ENCODE peak calls at places on chromosomes 6 and 20, in ten cellular contexts. One of them, this sample, is unnamed.

GRCh38 chr6:6362051-6362450 is 41.6 kb upstream of the F13A1 start:
- DNase-seq in Caco-2: no peak
- DNase-seq in lower lobe of right lung: no peak
- DNase-seq in WTC11: no peak
- DNase-seq in type B pancreatic cell: no peak
- DNase-seq in left lung: no peak
- DNase-seq in nephron progenitor cell: no peak
- DNase-seq in heart left ventricle: no peak
- DNase-seq in uterus: no peak
- DNase-seq in A549: no peak
- DNase-seq in this sample: no peak

GRCh38 chr6:85482206-85483040 is 32.5 kb downstream of the NT5E start:
- DNase-seq in Caco-2: no peak
- DNase-seq in type B pancreatic cell: no peak
- DNase-seq in WTC11: no peak
- DNase-seq in lower lobe of right lung: no peak
- DNase-seq in nephron progenitor cell: no peak
- DNase-seq in uterus: peak
- DNase-seq in A549: no peak
- DNase-seq in heart left ventricle: no peak
- DNase-seq in left lung: no peak
- DNase-seq in this sample: no peak

GRCh38 chr20:57638173-57638894 is 18.1 kb upstream of the ZBP1 start:
- DNase-seq in heart left ventricle: no peak
- DNase-seq in A549: peak
- DNase-seq in WTC11: no peak
- DNase-seq in left lung: no peak
- DNase-seq in nephron progenitor cell: no peak
- DNase-seq in uterus: no peak
- DNase-seq in Caco-2: peak
- DNase-seq in type B pancreatic cell: no peak
- DNase-seq in lower lobe of right lung: peak
- DNase-seq in this sample: no peak

GRCh38 chr20:48704761-48705160 is 123.0 kb downstream of the PREX1 start:
- DNase-seq in lower lobe of right lung: no peak
- DNase-seq in heart left ventricle: no peak
- DNase-seq in WTC11: no peak
- DNase-seq in A549: no peak
- DNase-seq in uterus: no peak
- DNase-seq in left lung: no peak
- DNase-seq in nephron progenitor cell: no peak
- DNase-seq in type B pancreatic cell: no peak
- DNase-seq in Caco-2: no peak
- DNase-seq in this sample: no peak

GRCh38 chr6:168229368-168229752 is 90.2 kb downstream of the DACT2 start:
- DNase-seq in heart left ventricle: no peak
- DNase-seq in lower lobe of right lung: no peak
- DNase-seq in Caco-2: no peak
- DNase-seq in left lung: no peak
- DNase-seq in nephron progenitor cell: no peak
- DNase-seq in type B pancreatic cell: no peak
- DNase-seq in A549: no peak
- DNase-seq in uterus: no peak
- DNase-seq in WTC11: no peak
- DNase-seq in this sample: no peak

GRCh38 chr6:145076110-145076841 is 659.0 kb downstream of the EPM2A start:
- DNase-seq in WTC11: no peak
- DNase-seq in heart left ventricle: no peak
- DNase-seq in Caco-2: no peak
- DNase-seq in nephron progenitor cell: no peak
- DNase-seq in type B pancreatic cell: no peak
- DNase-seq in lower lobe of right lung: no peak
- DNase-seq in A549: no peak
- DNase-seq in left lung: peak
- DNase-seq in uterus: no peak
- DNase-seq in this sample: no peak

GRCh38 chr20:49486064-49486463 is 3.6 kb upstream of the KCNB1 start:
- DNase-seq in type B pancreatic cell: no peak
- DNase-seq in A549: no peak
- DNase-seq in nephron progenitor cell: no peak
- DNase-seq in WTC11: no peak
- DNase-seq in heart left ventricle: no peak
- DNase-seq in Caco-2: no peak
- DNase-seq in lower lobe of right lung: no peak
- DNase-seq in uterus: no peak
- DNase-seq in left lung: no peak
- DNase-seq in this sample: no peak

GRCh38 chr6:36428911-36429310 is 13.7 kb downstream of the PXT1 start:
- DNase-seq in left lung: no peak
- DNase-seq in A549: no peak
- DNase-seq in type B pancreatic cell: no peak
- DNase-seq in Caco-2: no peak
- DNase-seq in heart left ventricle: no peak
- DNase-seq in uterus: no peak
- DNase-seq in lower lobe of right lung: no peak
- DNase-seq in nephron progenitor cell: no peak
- DNase-seq in WTC11: no peak
- DNase-seq in this sample: no peak

DNA sequence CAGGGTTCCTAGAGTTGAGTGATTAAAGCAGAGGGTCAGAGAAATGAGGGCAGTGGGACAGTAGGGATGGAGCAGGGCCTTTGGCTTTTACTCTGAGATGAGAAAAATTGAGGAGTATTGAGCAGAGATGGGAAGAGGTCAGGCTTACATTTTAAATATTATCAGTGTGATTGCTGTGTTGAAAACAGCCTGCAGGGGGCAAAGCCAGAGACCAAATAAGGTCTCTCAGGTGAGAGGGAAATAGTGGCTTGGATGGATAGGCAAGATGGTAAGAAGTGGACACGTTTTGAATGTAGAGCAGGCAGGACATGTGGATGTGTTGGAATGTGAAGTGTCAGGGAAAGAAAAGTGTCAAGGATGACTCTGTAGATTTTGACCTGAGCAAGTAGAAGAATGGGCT is 105.0 kb upstream of the MAP3K7 start:
- DNase-seq in heart left ventricle: no peak
- DNase-seq in uterus: no peak
- DNase-seq in Caco-2: no peak
- DNase-seq in type B pancreatic cell: no peak
- DNase-seq in A549: no peak
- DNase-seq in WTC11: peak
- DNase-seq in left lung: no peak
- DNase-seq in nephron progenitor cell: no peak
- DNase-seq in lower lobe of right lung: no peak
- DNase-seq in this sample: no peak
- TF ChIP-seq CTCF in heart left ventricle: no peak
- TF ChIP-seq CTCF in uterus: no peak
- TF ChIP-seq CTCF in Caco-2: peak
- TF ChIP-seq CTCF in type B pancreatic cell: peak
- TF ChIP-seq CTCF in A549: no peak
- TF ChIP-seq CTCF in WTC11: peak
- TF ChIP-seq CTCF in left lung: no peak
- TF ChIP-seq CTCF in nephron progenitor cell: peak
- TF ChIP-seq CTCF in lower lobe of right lung: no peak
- TF ChIP-seq CTCF in this sample: peak

GRCh38 chr6:95128439-95128838 is 448.9 kb upstream of the MANEA start:
- DNase-seq in heart left ventricle: no peak
- DNase-seq in lower lobe of right lung: no peak
- DNase-seq in type B pancreatic cell: no peak
- DNase-seq in nephron progenitor cell: no peak
- DNase-seq in A549: no peak
- DNase-seq in left lung: no peak
- DNase-seq in uterus: no peak
- DNase-seq in Caco-2: no peak
- DNase-seq in WTC11: no peak
- DNase-seq in this sample: no peak

GRCh38 chr6:95133578-95133977 is 443.8 kb upstream of the MANEA start:
- DNase-seq in Caco-2: no peak
- DNase-seq in left lung: no peak
- DNase-seq in A549: peak
- DNase-seq in lower lobe of right lung: no peak
- DNase-seq in WTC11: no peak
- DNase-seq in heart left ventricle: no peak
- DNase-seq in uterus: no peak
- DNase-seq in nephron progenitor cell: no peak
- DNase-seq in type B pancreatic cell: no peak
- DNase-seq in this sample: no peak
- TF ChIP-seq CTCF in Caco-2: peak
- TF ChIP-seq CTCF in left lung: no peak
- TF ChIP-seq CTCF in A549: no peak
- TF ChIP-seq CTCF in lower lobe of right lung: no peak
- TF ChIP-seq CTCF in WTC11: no peak
- TF ChIP-seq CTCF in heart left ventricle: no peak
- TF ChIP-seq CTCF in uterus: no peak
- TF ChIP-seq CTCF in nephron progenitor cell: no peak
- TF ChIP-seq CTCF in type B pancreatic cell: peak
- TF ChIP-seq CTCF in this sample: peak

GRCh38 chr20:5190444-5190843 is 63.6 kb downstream of the CDS2 start:
- DNase-seq in A549: no peak
- DNase-seq in Caco-2: no peak
- DNase-seq in WTC11: no peak
- DNase-seq in nephron progenitor cell: no peak
- DNase-seq in heart left ventricle: no peak
- DNase-seq in type B pancreatic cell: no peak
- DNase-seq in left lung: no peak
- DNase-seq in lower lobe of right lung: no peak
- DNase-seq in uterus: no peak
- DNase-seq in this sample: no peak

GRCh38 chr20:5195655-5196054 is 68.8 kb downstream of the CDS2 start:
- DNase-seq in left lung: no peak
- DNase-seq in A549: no peak
- DNase-seq in type B pancreatic cell: no peak
- DNase-seq in nephron progenitor cell: no peak
- DNase-seq in Caco-2: no peak
- DNase-seq in WTC11: no peak
- DNase-seq in uterus: no peak
- DNase-seq in heart left ventricle: no peak
- DNase-seq in lower lobe of right lung: no peak
- DNase-seq in this sample: no peak

GRCh38 chr20:5191829-5192569 is 65.2 kb downstream of the CDS2 start:
- DNase-seq in uterus: peak
- DNase-seq in WTC11: peak
- DNase-seq in Caco-2: no peak
- DNase-seq in A549: peak
- DNase-seq in left lung: no peak
- DNase-seq in lower lobe of right lung: no peak
- DNase-seq in heart left ventricle: no peak
- DNase-seq in nephron progenitor cell: peak
- DNase-seq in type B pancreatic cell: no peak
- DNase-seq in this sample: no peak

GRCh38 chr20:5189917-5190316 is 63.1 kb downstream of the CDS2 start:
- DNase-seq in uterus: no peak
- DNase-seq in nephron progenitor cell: no peak
- DNase-seq in Caco-2: no peak
- DNase-seq in type B pancreatic cell: no peak
- DNase-seq in A549: no peak
- DNase-seq in left lung: no peak
- DNase-seq in lower lobe of right lung: no peak
- DNase-seq in WTC11: no peak
- DNase-seq in heart left ventricle: no peak
- DNase-seq in this sample: no peak

DNA sequence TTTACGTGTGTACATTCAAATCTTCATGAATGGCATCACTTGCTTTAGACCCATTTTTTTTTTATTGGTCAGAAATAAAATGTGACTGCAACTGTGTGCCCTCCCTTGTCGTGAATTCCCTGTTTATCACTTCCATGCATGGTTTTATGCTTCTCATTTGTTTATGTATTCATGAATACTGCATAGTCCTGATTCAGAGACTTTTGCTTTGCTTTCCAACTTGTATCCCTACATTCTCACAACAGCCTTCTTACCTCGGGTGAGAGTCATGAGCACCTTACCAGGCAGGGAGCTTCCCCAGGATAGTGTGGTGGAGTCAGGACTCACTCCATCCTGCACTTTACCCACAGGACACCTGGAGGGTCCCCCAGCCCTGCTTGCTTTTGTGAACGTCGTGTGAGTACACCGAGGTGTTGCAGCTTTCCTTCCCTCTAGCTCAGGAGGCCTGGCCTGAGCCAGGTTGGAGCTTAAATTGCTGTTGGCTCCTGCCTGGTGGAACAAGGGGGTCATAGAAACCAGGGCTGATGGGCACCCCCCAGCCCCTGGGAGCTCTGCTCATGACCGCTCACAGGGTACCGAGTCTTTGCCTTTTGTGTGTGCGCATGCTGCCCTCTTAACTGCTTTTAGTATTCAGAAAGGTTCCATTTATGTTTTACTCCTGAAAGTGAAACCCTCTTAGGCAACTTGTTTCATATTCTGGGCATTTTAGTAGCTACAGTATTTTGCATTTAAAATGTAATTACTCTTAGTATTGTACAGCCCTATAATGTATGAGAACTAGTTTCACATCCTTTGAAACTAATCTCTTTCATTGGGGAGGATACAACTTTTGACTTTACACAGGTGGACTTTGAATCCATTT is 66.0 kb downstream of the CDS2 start:
- DNase-seq in left lung: no peak
- DNase-seq in uterus: no peak
- DNase-seq in Caco-2: no peak
- DNase-seq in WTC11: no peak
- DNase-seq in lower lobe of right lung: no peak
- DNase-seq in heart left ventricle: no peak
- DNase-seq in nephron progenitor cell: no peak
- DNase-seq in type B pancreatic cell: no peak
- DNase-seq in A549: no peak
- DNase-seq in this sample: no peak
- TF ChIP-seq CTCF in left lung: no peak
- TF ChIP-seq CTCF in uterus: no peak
- TF ChIP-seq CTCF in Caco-2: no peak
- TF ChIP-seq CTCF in WTC11: no peak
- TF ChIP-seq CTCF in lower lobe of right lung: no peak
- TF ChIP-seq CTCF in heart left ventricle: no peak
- TF ChIP-seq CTCF in nephron progenitor cell: no peak
- TF ChIP-seq CTCF in type B pancreatic cell: no peak
- TF ChIP-seq CTCF in A549: no peak
- TF ChIP-seq CTCF in this sample: no peak

GRCh38 chr20:53382263-53382844 is 211.3 kb downstream of the ZNF217 start:
- DNase-seq in type B pancreatic cell: no peak
- DNase-seq in WTC11: no peak
- DNase-seq in nephron progenitor cell: no peak
- DNase-seq in left lung: no peak
- DNase-seq in uterus: no peak
- DNase-seq in Caco-2: no peak
- DNase-seq in lower lobe of right lung: no peak
- DNase-seq in heart left ventricle: no peak
- DNase-seq in A549: no peak
- DNase-seq in this sample: no peak

GRCh38 chr20:53386186-53386681 is 207.4 kb downstream of the ZNF217 start:
- DNase-seq in nephron progenitor cell: no peak
- DNase-seq in WTC11: no peak
- DNase-seq in left lung: no peak
- DNase-seq in lower lobe of right lung: no peak
- DNase-seq in uterus: no peak
- DNase-seq in type B pancreatic cell: no peak
- DNase-seq in Caco-2: no peak
- DNase-seq in heart left ventricle: no peak
- DNase-seq in A549: no peak
- DNase-seq in this sample: no peak

GRCh38 chr20:53384392-53384791 is 209.2 kb downstream of the ZNF217 start:
- DNase-seq in WTC11: no peak
- DNase-seq in Caco-2: no peak
- DNase-seq in lower lobe of right lung: no peak
- DNase-seq in nephron progenitor cell: no peak
- DNase-seq in A549: no peak
- DNase-seq in left lung: no peak
- DNase-seq in type B pancreatic cell: no peak
- DNase-seq in heart left ventricle: no peak
- DNase-seq in uterus: no peak
- DNase-seq in this sample: no peak

GRCh38 chr20:53376021-53376420 is 217.6 kb downstream of the ZNF217 start:
- DNase-seq in A549: no peak
- DNase-seq in left lung: no peak
- DNase-seq in uterus: no peak
- DNase-seq in type B pancreatic cell: no peak
- DNase-seq in Caco-2: no peak
- DNase-seq in WTC11: no peak
- DNase-seq in nephron progenitor cell: no peak
- DNase-seq in heart left ventricle: no peak
- DNase-seq in lower lobe of right lung: no peak
- DNase-seq in this sample: no peak

GRCh38 chr20:53381568-53382262 is 211.9 kb downstream of the ZNF217 start:
- DNase-seq in type B pancreatic cell: no peak
- DNase-seq in lower lobe of right lung: no peak
- DNase-seq in uterus: no peak
- DNase-seq in A549: no peak
- DNase-seq in WTC11: no peak
- DNase-seq in left lung: no peak
- DNase-seq in Caco-2: no peak
- DNase-seq in heart left ventricle: no peak
- DNase-seq in nephron progenitor cell: no peak
- DNase-seq in this sample: no peak
- TF ChIP-seq CTCF in type B pancreatic cell: peak
- TF ChIP-seq CTCF in lower lobe of right lung: no peak
- TF ChIP-seq CTCF in uterus: no peak
- TF ChIP-seq CTCF in A549: no peak
- TF ChIP-seq CTCF in WTC11: no peak
- TF ChIP-seq CTCF in left lung: no peak
- TF ChIP-seq CTCF in Caco-2: peak
- TF ChIP-seq CTCF in heart left ventricle: no peak
- TF ChIP-seq CTCF in nephron progenitor cell: no peak
- TF ChIP-seq CTCF in this sample: peak